ENCODE peak calls at places on chromosomes 12 and 14, in six cellular contexts. I is IMR-90, P is breast epithelium, T is mesenchymal stem cell, O is neuronal stem cell, N is mesendoderm. V is an unnamed sample.
A peak's percentile ranks its signal among the peaks of the same experiment; 100 is the strongest.

GRCh38 chr12:130783110-130783715 is 55.8 kb downstream of the STX2 start:
- DNase-seq in O (no peak), P (no peak), I (no peak), T (no peak), N (peak; percentile 13), V (no peak)

GRCh38 chr12:32265920-32266319 is 133.4 kb upstream of the FGD4 start:
- DNase-seq in O (no peak), I (no peak), T (no peak), N (no peak), P (no peak), V (no peak)

GRCh38 chr12:132284618-132285310 is 44.6 kb downstream of the GALNT9 start:
- DNase-seq in N (no peak), P (no peak), T (no peak), O (no peak), I (no peak), V (no peak)

GRCh38 chr14:99884834-99885648 is 91.8 kb downstream of the EML1 start:
- DNase-seq in N (peak; percentile 59), I (peak; percentile 77), O (no peak), P (no peak), T (peak; percentile 73), V (peak; percentile 68)

GRCh38 chr12:82973601-82974000 is 286.9 kb downstream of the TMTC2 start:
- DNase-seq in O (no peak), P (no peak), T (no peak), I (no peak), N (no peak), V (no peak)

GRCh38 chr14:61536661-61537566 is 158.4 kb upstream of the HIF1A start:
- DNase-seq in I (no peak), N (no peak), P (no peak), O (no peak), T (no peak), V (no peak)

GRCh38 chr12:75977952-75978671 is 53.5 kb downstream of the PHLDA1 start:
- DNase-seq in O (peak; percentile 33), T (peak; percentile 100), P (no peak), N (peak; percentile 92), I (peak; percentile 100), V (peak; percentile 33)

GRCh38 chr14:52325632-52326031 is 11.5 kb downstream of the PTGER2 start:
- DNase-seq in T (peak; percentile 51), P (no peak), N (no peak), I (peak; percentile 92), O (no peak), V (no peak)

GRCh38 chr14:90513151-90514014 is 116.6 kb downstream of the CALM1 start:
- DNase-seq in N (peak; percentile 63), O (no peak), I (peak; percentile 12), T (peak; percentile 46), P (peak; percentile 82), V (peak; percentile 47)

GRCh38 chr14:79542121-79542520 is 669.2 kb downstream of the DIO2 start:
- DNase-seq in O (no peak), T (no peak), N (no peak), P (no peak), I (no peak), V (no peak)

GRCh38 chr12:60070541-60070940 is 474.7 kb downstream of the SLC16A7 start:
- DNase-seq in I (peak; percentile 8), N (no peak), T (no peak), P (no peak), O (no peak), V (no peak)

GRCh38 chr12:51421266-51421884 is 3.3 kb upstream of the SLC4A8 start:
- DNase-seq in T (peak; percentile 65), P (no peak), N (peak; percentile 85), I (peak; percentile 72), O (peak; percentile 69), V (peak; percentile 52)

GRCh38 chr14:53338192-53338591 is 185.1 kb upstream of the DDHD1 start:
- DNase-seq in O (no peak), P (no peak), T (peak; percentile 58), I (peak; percentile 67), N (peak; percentile 31), V (no peak)

GRCh38 chr12:40248585-40249297 is 23.9 kb downstream of the LRRK2 start:
- DNase-seq in N (no peak), P (no peak), I (no peak), T (no peak), O (no peak), V (no peak)

GRCh38 chr14:39368261-39368959 is 63.8 kb downstream of the FBXO33 start:
- DNase-seq in O (peak; percentile 69), T (peak; percentile 77), I (peak; percentile 78), P (no peak), N (peak; percentile 96), V (no peak)

GRCh38 chr12:389138-390096 is at the start of gene KDM5A:
- DNase-seq in I (peak; percentile 94), P (peak; percentile 87), O (peak; percentile 96), N (peak; percentile 97), T (peak; percentile 98), V (peak; percentile 63)

GRCh38 chr12:27277846-27278260 is 33.8 kb downstream of the STK38L start:
- DNase-seq in O (no peak), N (peak; percentile 73), I (peak; percentile 97), T (peak; percentile 94), P (no peak), V (no peak)

GRCh38 chr12:89414851-89415250 is 62.5 kb upstream of the DUSP6 start:
- DNase-seq in P (no peak), I (peak; percentile 75), O (no peak), N (peak; percentile 42), T (no peak), V (no peak)

GRCh38 chr12:58341791-58342190 is 400.4 kb downstream of the ATP23 start:
- DNase-seq in T (peak; percentile 77), N (no peak), P (no peak), I (peak; percentile 93), O (no peak), V (no peak)

GRCh38 chr14:38828183-38828877 is 274.7 kb downstream of the SEC23A start:
- DNase-seq in N (no peak), O (no peak), I (no peak), P (no peak), T (no peak), V (no peak)

GRCh38 chr14:98984719-98985041 is 287.3 kb downstream of the BCL11B start:
- DNase-seq in P (no peak), I (no peak), O (no peak), T (no peak), N (peak; percentile 79), V (no peak)

GRCh38 chr14:69242311-69243224 is 17.4 kb upstream of the GALNT16 start:
- DNase-seq in I (peak; percentile 74), O (peak; percentile 63), P (no peak), T (peak; percentile 76), N (peak; percentile 73), V (peak; percentile 88)
- H3K27me3 ChIP-seq in I (no peaks in the 10 kb centered on the region), O (no peaks in the 10 kb centered on the region), P (no peaks in the 10 kb centered on the region), T (no peaks in the 10 kb centered on the region), N (no peaks in the 10 kb centered on the region), V (no peaks in the 10 kb centered on the region)

DNA sequence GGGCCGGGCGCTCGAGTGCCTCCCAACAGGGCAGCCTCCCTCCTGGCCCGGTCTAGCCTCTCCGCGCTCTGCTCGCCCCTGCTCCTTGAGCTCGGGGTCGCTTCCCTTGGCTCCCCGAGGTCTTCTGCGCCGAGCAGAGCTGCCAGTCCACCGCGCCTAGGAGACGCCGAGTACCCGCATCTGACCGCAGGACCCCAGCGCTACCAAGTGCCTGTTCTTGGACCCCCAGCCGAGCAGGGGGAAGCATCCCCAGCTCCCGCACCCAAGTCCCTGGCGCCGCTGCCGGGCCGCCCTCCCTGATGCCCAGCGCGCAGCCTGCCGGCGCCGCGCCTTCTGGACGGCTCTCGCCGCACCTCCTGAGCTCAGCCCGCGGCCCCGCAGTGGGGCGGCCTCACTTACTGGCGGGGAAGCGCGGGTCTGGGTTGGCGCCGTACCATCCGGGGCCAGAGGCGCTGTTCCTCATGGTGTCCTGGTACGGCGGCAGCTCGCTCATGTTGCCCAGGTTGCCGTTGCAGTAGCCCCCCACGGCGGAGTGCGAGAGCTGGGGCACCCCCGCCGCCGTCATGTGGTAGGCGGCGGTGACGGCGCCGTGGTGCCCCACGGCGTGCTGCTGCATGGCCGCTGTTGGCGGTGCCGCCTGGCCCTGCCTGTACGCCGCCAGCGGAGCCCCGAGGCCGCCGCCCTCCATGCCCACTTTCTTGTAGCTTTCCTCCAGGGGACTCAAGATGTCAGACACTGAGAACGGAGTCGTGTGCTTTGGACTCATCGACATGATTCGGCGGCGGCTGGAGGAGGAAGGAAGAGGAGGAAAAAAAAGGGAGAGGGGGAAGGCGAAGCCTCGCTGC is 1.2 kb downstream of the NKX2-1 start:
- DNase-seq in O (peak; percentile 30), P (no peak), I (no peak), T (no peak), N (peak; percentile 31), V (no peak)
- H3K27me3 ChIP-seq in O (peaks cover 77% of the 10 kb centered on the region), P (peaks cover 99% of the 10 kb centered on the region), I (peaks cover 96% of the 10 kb centered on the region), T (peaks cover 98% of the 10 kb centered on the region), N (peaks cover 82% of the 10 kb centered on the region), V (no peaks in the 10 kb centered on the region)

GRCh38 chr14:95896628-95897027 is 20.0 kb downstream of the TUNAR start:
- DNase-seq in P (no peak), O (no peak), N (no peak), I (no peak), T (no peak), V (no peak)

GRCh38 chr14:95891742-95892141 is 15.1 kb downstream of the TUNAR start:
- DNase-seq in I (peak; percentile 75), T (no peak), N (no peak), O (no peak), P (no peak), V (no peak)

GRCh38 chr14:95889236-95889979 is 12.8 kb downstream of the TUNAR start:
- DNase-seq in O (no peak), P (no peak), T (no peak), I (no peak), N (no peak), V (no peak)

GRCh38 chr14:95895720-95896119 is 19.1 kb downstream of the TUNAR start:
- DNase-seq in O (no peak), I (no peak), N (peak; percentile 83), P (no peak), T (no peak), V (no peak)

DNA sequence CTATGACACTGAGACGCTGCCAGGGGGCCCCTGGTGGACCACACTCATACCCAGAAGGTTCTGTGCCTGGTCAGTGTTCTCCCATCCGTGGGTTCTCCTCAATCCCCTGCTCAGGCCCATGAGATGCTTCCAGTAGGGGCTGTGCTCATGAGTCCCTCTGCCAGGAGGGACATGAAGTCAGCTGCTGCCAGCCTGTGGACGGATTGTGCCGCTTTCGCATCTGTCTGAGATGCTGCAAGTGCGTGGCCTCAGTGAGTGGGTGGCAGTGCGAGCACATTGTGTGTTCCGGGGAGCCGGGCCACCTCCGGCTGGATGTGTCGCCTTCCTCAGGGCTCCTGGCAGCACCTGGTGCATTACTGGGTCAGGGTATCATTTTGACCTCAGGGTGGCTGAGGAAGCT is 15.5 kb downstream of the TUNAR start:
- DNase-seq in I (no peak), N (no peak), O (no peak), P (no peak), T (no peak), V (no peak)
- H3K27me3 ChIP-seq in I (peaks cover 7% of the 10 kb centered on the region), N (no peaks in the 10 kb centered on the region), O (no peaks in the 10 kb centered on the region), P (peaks cover 46% of the 10 kb centered on the region), T (peaks cover 5% of the 10 kb centered on the region), V (no peaks in the 10 kb centered on the region)

DNA sequence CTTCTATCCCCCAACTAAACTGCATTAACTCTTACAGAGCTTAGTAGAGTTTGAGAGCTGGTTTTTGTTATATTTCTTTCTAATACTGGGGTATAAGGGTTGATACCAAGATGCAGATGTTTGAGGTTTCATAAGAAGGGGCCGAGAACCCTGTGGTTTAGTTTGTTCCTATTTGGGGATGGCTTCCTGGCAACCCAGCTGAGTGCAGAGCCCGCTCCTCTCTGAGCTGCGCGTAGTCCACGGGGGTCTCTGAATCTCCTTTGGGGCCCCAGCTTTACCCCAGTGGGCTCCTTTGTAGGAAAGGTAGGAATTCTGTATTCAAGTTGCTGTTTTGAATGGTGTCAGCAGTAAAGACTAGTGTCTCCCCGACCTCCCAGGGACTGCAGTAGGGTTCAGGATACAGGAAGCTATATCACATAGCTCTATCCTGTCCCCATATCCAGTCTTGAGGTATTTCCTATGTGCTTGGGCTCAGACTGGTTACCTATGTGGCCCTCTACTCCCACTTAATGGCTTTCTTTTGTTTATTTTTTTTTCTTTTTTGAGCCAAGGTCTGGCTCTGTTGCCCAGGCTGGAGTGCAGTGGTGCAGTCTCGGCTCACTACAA is 25.4 kb downstream of the PLXNC1 start:
- DNase-seq in O (no peak), N (no peak), I (no peak), T (peak; percentile 28), P (no peak), V (no peak)
- H3K27me3 ChIP-seq in O (no peaks in the 10 kb centered on the region), N (no peaks in the 10 kb centered on the region), I (peaks cover 4% of the 10 kb centered on the region), T (no peaks in the 10 kb centered on the region), P (no peaks in the 10 kb centered on the region), V (no peaks in the 10 kb centered on the region)